ENCODE peak calls at places on chromosomes 2 and 18, in eight cellular contexts. Q is T-cell; T is iris pigment epithelial cell; L is fibroblast of pulmonary artery; C is NCI-H1436; E is CD8-positive, alpha-beta memory T cell; I is EL; B is stimulated activated CD4-positive, alpha-beta T cell treated with anti-CD3 and anti-CD28 coated beads, TNF-alpha, amount 100 ng/mL, for 24 hours. F is an unnamed sample.

GRCh38 chr18:41965856-41966255 is 10.8 kb downstream of the PIK3C3 start:
- DNase-seq in Q (no peak), T (peak; percentile 19), L (no peak), C (no peak), E (no peak), I (no peak), B (no peak), F (no peak)

GRCh38 chr2:15786003-15786654 is 154.2 kb upstream of the MYCN start:
- DNase-seq in Q (no peak), T (no peak), L (no peak), C (no peak), E (no peak), I (no peak), B (no peak), F (no peak)

GRCh38 chr18:50803579-50803978 is 16.2 kb downstream of the MRO start:
- DNase-seq in Q (no peak), T (no peak), L (no peak), C (no peak), E (no peak), I (no peak), B (no peak), F (no peak)

GRCh38 chr18:13638684-13639083 is 87.7 kb downstream of the FAM210A start:
- DNase-seq in Q (no peak), T (no peak), L (no peak), C (no peak), E (no peak), I (no peak), B (no peak), F (no peak)

GRCh38 chr18:8797206-8797605 is 91.8 kb downstream of the MTCL1 start:
- DNase-seq in Q (no peak), T (no peak), L (no peak), C (no peak), E (no peak), I (peak; percentile 47), B (no peak), F (no peak)

GRCh38 chr2:230219419-230220331 is at the start of gene SP110:
- DNase-seq in Q (peak; percentile 72), T (peak; percentile 94), L (peak; percentile 96), C (no peak), E (peak; percentile 76), I (peak; percentile 99), B (peak; percentile 64), F (peak; percentile 74)

GRCh38 chr2:97736608-97737330 is 23.4 kb downstream of the ZAP70 start:
- DNase-seq in Q (no peak), T (no peak), L (no peak), C (no peak), E (no peak), I (no peak), B (no peak), F (no peak)

GRCh38 chr2:94622113-94622618 is 249.1 kb upstream of the TEKT4 start:
- DNase-seq in Q (no peak), T (no peak), L (no peak), C (no peak), E (no peak), I (no peak), B (no peak), F (peak; percentile 39)

GRCh38 chr2:72136349-72136748 is 11.3 kb downstream of the CYP26B1 start:
- DNase-seq in Q (no peak), T (no peak), L (no peak), C (no peak), E (no peak), I (no peak), B (no peak), F (peak; percentile 46)

GRCh38 chr18:54223568-54224241 is 764 bp downstream of the MBD2 start:
- DNase-seq in Q (peak; percentile 28), T (peak; percentile 94), L (peak; percentile 90), C (peak; percentile 52), E (no peak), I (peak; percentile 92), B (no peak), F (peak; percentile 74)

GRCh38 chr2:239793851-239794250 is 231.3 kb downstream of the NDUFA10 start:
- DNase-seq in Q (no peak), T (no peak), L (no peak), C (no peak), E (no peak), I (no peak), B (no peak), F (no peak)